ENCODE peak calls at places on chromosomes 12 and 14, in seven cellular contexts. E, S, T, I, Q, J and V are unnamed samples.

GRCh38 chr14:30427401-30427800 is 131.6 kb upstream of the G2E3 start:
- DNase-seq in Q (no peak), T (no peak), J (no peak), E (no peak), S (no peak), I (no peak), V (no peak)

GRCh38 chr12:53101266-53101665 is 2.0 kb upstream of the SOAT2 start:
- DNase-seq in E (no peak), I (no peak), Q (no peak), S (no peak), J (no peak), T (no peak), V (no peak)

GRCh38 chr14:62745496-62745895 is 299.8 kb downstream of the KCNH5 start:
- DNase-seq in E (no peak), S (no peak), I (no peak), Q (peak), J (no peak), T (no peak), V (no peak)

GRCh38 chr14:50047274-50047676 is 69.1 kb downstream of the VCPKMT start:
- DNase-seq in J (peak), Q (no peak), I (peak), T (no peak), E (no peak), S (no peak), V (no peak)

GRCh38 chr14:71481215-71481614 is 451.0 kb upstream of the RGS6 start:
- DNase-seq in T (no peak), I (no peak), Q (no peak), E (no peak), J (no peak), S (no peak), V (no peak)

GRCh38 chr12:112130461-112130998 is 5.2 kb downstream of the TRAFD1 start:
- DNase-seq in J (no peak), S (no peak), E (no peak), T (no peak), Q (peak), I (no peak), V (no peak)

GRCh38 chr14:104187931-104188726 is 49.7 kb downstream of the KIF26A start:
- DNase-seq in T (no peak), I (peak), E (no peak), S (no peak), J (no peak), Q (no peak), V (no peak)

GRCh38 chr12:27163894-27164293 is 80.2 kb upstream of the STK38L start:
- DNase-seq in S (no peak), E (no peak), I (no peak), J (no peak), T (no peak), Q (no peak), V (no peak)

GRCh38 chr12:40917561-40917960 is 225.3 kb downstream of the CNTN1 start:
- DNase-seq in T (no peak), J (no peak), Q (no peak), I (no peak), S (no peak), E (no peak), V (no peak)

GRCh38 chr12:12704593-12705230 is 8.7 kb upstream of the GPR19 start:
- DNase-seq in E (peak), Q (peak), I (peak), T (peak), J (peak), S (peak), V (peak)

GRCh38 chr14:49951946-49952345 is 59.1 kb downstream of the ARF6 start:
- DNase-seq in J (no peak), E (no peak), I (peak), Q (no peak), S (no peak), T (no peak), V (no peak)

GRCh38 chr12:70402597-70402996 is 36.5 kb downstream of the KCNMB4 start:
- DNase-seq in E (no peak), T (no peak), J (no peak), S (no peak), I (no peak), Q (no peak), V (no peak)

GRCh38 chr14:34874386-34875030 is 652 bp downstream of the BAZ1A start:
- DNase-seq in E (peak), S (peak), Q (peak), T (peak), I (peak), J (peak), V (peak)

GRCh38 chr14:72401632-72402428 is 469.6 kb downstream of the RGS6 start:
- DNase-seq in E (no peak), I (no peak), S (no peak), J (no peak), Q (no peak), T (no peak), V (no peak)

GRCh38 chr14:77979171-77979570 is 179.3 kb downstream of the ADCK1 start:
- DNase-seq in Q (no peak), I (no peak), J (no peak), S (no peak), T (no peak), E (no peak), V (no peak)

GRCh38 chr12:109544955-109545531 is 28.3 kb downstream of the MMAB start:
- DNase-seq in I (no peak), J (no peak), T (no peak), E (no peak), Q (peak), S (no peak), V (peak)

GRCh38 chr14:95523818-95524448 is 7.5 kb upstream of the SYNE3 start:
- DNase-seq in T (no peak), S (no peak), I (peak), E (no peak), J (peak), Q (peak), V (no peak)

GRCh38 chr14:40280652-40281051 is 848.4 kb upstream of the FBXO33 start:
- DNase-seq in E (no peak), I (no peak), S (no peak), Q (no peak), T (no peak), J (no peak), V (no peak)

GRCh38 chr14:57732886-57733285 is 133.0 kb downstream of the SLC35F4 start:
- DNase-seq in S (no peak), E (no peak), T (no peak), Q (no peak), I (peak), J (no peak), V (no peak)

GRCh38 chr12:76340680-76341435 is 7.4 kb downstream of the BBS10 start:
- DNase-seq in E (no peak), T (no peak), J (no peak), S (no peak), I (no peak), Q (peak), V (no peak)

GRCh38 chr14:99418217-99418616 is 62.4 kb downstream of the SETD3 start:
- DNase-seq in I (no peak), Q (no peak), S (no peak), J (no peak), E (no peak), T (no peak), V (no peak)

GRCh38 chr12:71958056-71958455 is 19.4 kb downstream of the TPH2 start:
- DNase-seq in T (no peak), E (no peak), J (no peak), I (no peak), S (no peak), Q (peak), V (no peak)

GRCh38 chr14:84254205-84254788 is 1275.6 kb upstream of the FLRT2 start:
- DNase-seq in T (no peak), S (no peak), I (no peak), J (no peak), E (no peak), Q (no peak), V (no peak)

GRCh38 chr14:21965042-21965441 is 291.4 kb upstream of the OR4E1 start:
- DNase-seq in T (no peak), Q (no peak), E (no peak), I (no peak), S (no peak), J (no peak), V (no peak)

GRCh38 chr12:2697057-2697456 is 97.7 kb upstream of the FKBP4 start:
- DNase-seq in S (no peak), E (no peak), J (no peak), I (no peak), T (no peak), Q (no peak), V (no peak)

GRCh38 chr12:24778486-24779304 is 170.2 kb downstream of the BCAT1 start:
- DNase-seq in E (no peak), Q (peak), S (no peak), J (no peak), I (no peak), T (peak), V (no peak)

GRCh38 chr14:39641224-39641623 is 209.0 kb upstream of the FBXO33 start:
- DNase-seq in T (no peak), I (no peak), J (no peak), Q (no peak), S (no peak), E (no peak), V (no peak)

GRCh38 chr14:20799955-20800544 is 2.6 kb downstream of the RNASE1 start:
- DNase-seq in T (no peak), E (peak), Q (no peak), J (peak), I (peak), S (no peak), V (no peak)

GRCh38 chr12:79451988-79452387 is 238.8 kb downstream of the PAWR start:
- DNase-seq in S (peak), E (peak), J (peak), I (peak), Q (peak), T (no peak), V (peak)

GRCh38 chr12:13428538-13429265 is 232.2 kb downstream of the EMP1 start:
- DNase-seq in S (peak), J (no peak), T (no peak), E (no peak), I (no peak), Q (no peak), V (no peak)

GRCh38 chr14:72792051-72792788 is 101.7 kb downstream of the DPF3 start:
- DNase-seq in T (no peak), E (no peak), S (peak), Q (no peak), J (peak), I (no peak), V (no peak)

GRCh38 chr14:102279688-102280348 is 25.1 kb downstream of the MOK start:
- DNase-seq in S (no peak), E (no peak), I (no peak), J (peak), Q (peak), T (peak), V (peak)

GRCh38 chr12:112900298-112901145 is 6.2 kb upstream of the OAS1 start:
- DNase-seq in S (no peak), T (peak), Q (peak), E (peak), J (peak), I (peak), V (peak)

GRCh38 chr14:52271538-52271937 is 4.0 kb downstream of the PTGDR start:
- DNase-seq in T (no peak), E (no peak), J (no peak), Q (no peak), S (no peak), I (no peak), V (no peak)

GRCh38 chr12:79644274-79645234 is 46.2 kb downstream of the PAWR start:
- DNase-seq in I (no peak), Q (no peak), J (no peak), E (no peak), S (no peak), T (no peak), V (no peak)

GRCh38 chr12:6167327-6168280 is 32.6 kb upstream of the CD9 start:
- DNase-seq in T (peak), I (peak), J (peak), E (peak), Q (peak), S (peak), V (peak)
- TF ChIP-seq POLR2A in T (no peak), I (no peak), J (peak), E (no peak), Q (peak), S (no peak), V (no peak)

GRCh38 chr12:49842519-49843352 is at the start of gene BCDIN3D:
- DNase-seq in I (peak), S (peak), T (peak), Q (peak), J (peak), E (peak), V (peak)
- TF ChIP-seq POLR2A in I (no peak), S (peak), T (peak), Q (peak), J (peak), E (no peak), V (peak)

GRCh38 chr12:6268484-6269157 is 41.9 kb upstream of the PLEKHG6 start:
- DNase-seq in S (no peak), I (no peak), E (no peak), J (peak), T (no peak), Q (no peak), V (no peak)

GRCh38 chr12:6267007-6267721 is 43.3 kb upstream of the PLEKHG6 start:
- DNase-seq in S (no peak), E (no peak), J (no peak), T (no peak), Q (peak), I (no peak), V (no peak)

GRCh38 chr12:6271281-6271680 is 39.2 kb upstream of the PLEKHG6 start:
- DNase-seq in T (no peak), J (no peak), I (no peak), S (no peak), Q (no peak), E (no peak), V (no peak)

GRCh38 chr12:6272300-6273208 is 37.9 kb upstream of the PLEKHG6 start:
- DNase-seq in E (peak), I (peak), J (no peak), S (no peak), T (no peak), Q (no peak), V (no peak)

GRCh38 chr12:6269986-6270385 is 40.5 kb upstream of the PLEKHG6 start:
- DNase-seq in E (no peak), T (no peak), Q (no peak), I (no peak), S (no peak), J (no peak), V (no peak)
- TF ChIP-seq POLR2A in E (no peak), T (no peak), Q (no peak), I (no peak), S (no peak), J (no peak), V (no peak)

GRCh38 chr12:17381211-17381610 is 708.8 kb downstream of the RERGL start:
- DNase-seq in I (no peak), J (no peak), S (no peak), T (peak), Q (no peak), E (no peak), V (no peak)
- TF ChIP-seq POLR2A in I (no peak), J (no peak), S (no peak), T (no peak), Q (no peak), E (no peak), V (no peak)

GRCh38 chr12:132083731-132084641 is 60.1 kb downstream of the DDX51 start:
- DNase-seq in Q (peak), S (peak), E (peak), I (peak), T (peak), J (peak), V (peak)
- TF ChIP-seq POLR2A in Q (peak), S (peak), E (no peak), I (no peak), T (peak), J (peak), V (peak)

GRCh38 chr12:132597333-132598283 is 12.8 kb downstream of the LRCOL1 start:
- DNase-seq in J (no peak), Q (peak), S (peak), T (no peak), E (no peak), I (no peak), V (no peak)

GRCh38 chr12:132603240-132604107 is 6.9 kb downstream of the LRCOL1 start:
- DNase-seq in I (no peak), S (no peak), J (no peak), Q (no peak), E (no peak), T (no peak), V (no peak)

GRCh38 chr12:132601171-132601883 is 9.1 kb downstream of the LRCOL1 start:
- DNase-seq in S (no peak), J (no peak), Q (no peak), T (no peak), E (no peak), I (no peak), V (no peak)

GRCh38 chr12:132602578-132603239 is 7.7 kb downstream of the LRCOL1 start:
- DNase-seq in Q (no peak), S (no peak), I (no peak), J (no peak), T (no peak), E (no peak), V (no peak)

DNA sequence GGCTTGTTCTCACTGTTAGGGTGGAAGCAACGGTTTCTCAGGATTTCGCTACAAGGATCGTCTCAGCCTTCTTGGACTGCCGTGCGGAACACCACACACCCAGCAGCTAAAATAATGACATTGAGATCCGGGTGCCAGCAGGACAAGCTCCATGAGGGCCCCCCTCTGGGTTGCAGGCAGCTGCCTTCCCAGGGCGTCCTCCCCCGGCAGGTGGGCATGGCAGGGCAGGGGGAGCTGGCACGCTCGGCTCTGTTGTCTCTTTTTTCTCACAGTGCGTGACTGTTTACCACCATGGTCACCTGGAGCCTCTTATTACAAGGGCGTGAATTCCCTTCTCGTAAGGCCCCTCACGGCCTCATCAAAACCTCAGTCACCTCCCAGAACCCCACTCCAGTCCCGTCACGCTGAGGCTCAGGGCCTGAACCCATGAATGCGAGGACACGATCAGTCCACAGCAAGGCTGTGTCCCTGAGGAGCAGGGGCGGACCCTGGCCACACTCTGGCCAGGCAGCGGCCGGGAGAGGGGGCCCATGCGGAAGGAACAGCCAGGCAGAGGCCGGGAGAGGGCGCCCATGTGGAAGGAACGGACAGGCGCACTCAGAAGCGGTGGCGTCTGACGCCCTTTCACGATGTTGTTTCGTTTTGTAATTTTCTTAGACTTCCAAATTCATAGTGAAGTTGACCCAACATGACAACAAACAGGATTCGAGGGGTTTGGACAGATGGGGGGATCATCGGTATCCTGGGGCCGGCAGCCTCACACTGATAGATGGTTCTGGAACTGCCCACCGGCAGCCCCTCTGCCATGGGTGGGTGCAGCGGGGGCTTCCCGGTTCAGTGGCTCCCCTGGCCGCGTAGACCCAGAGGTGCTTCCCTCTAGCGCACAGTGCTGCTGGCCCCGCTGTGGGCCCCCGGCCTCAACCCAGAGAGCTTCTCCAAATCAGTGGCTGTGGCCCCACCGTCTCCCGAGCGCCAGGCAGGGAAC is 10.0 kb downstream of the LRCOL1 start:
- DNase-seq in Q (peak), I (peak), J (peak), E (peak), S (peak), T (peak), V (peak)
- TF ChIP-seq POLR2A in Q (no peak), I (no peak), J (no peak), E (no peak), S (peak), T (no peak), V (no peak)

GRCh38 chr12:123829561-123829960 is 67.5 kb downstream of the DNAH10 start:
- DNase-seq in J (no peak), Q (peak), T (no peak), I (no peak), E (no peak), S (no peak), V (no peak)
- TF ChIP-seq POLR2A in J (no peak), Q (no peak), T (no peak), I (no peak), E (no peak), S (no peak), V (no peak)

GRCh38 chr12:124470139-124470538 is 97.3 kb downstream of the NCOR2 start:
- DNase-seq in J (no peak), Q (no peak), S (no peak), E (no peak), I (no peak), T (no peak), V (no peak)

GRCh38 chr12:124474709-124475108 is 92.7 kb downstream of the NCOR2 start:
- DNase-seq in I (no peak), J (no peak), T (no peak), S (no peak), Q (no peak), E (no peak), V (no peak)

GRCh38 chr12:124470806-124471205 is 96.6 kb downstream of the NCOR2 start:
- DNase-seq in J (no peak), E (no peak), Q (no peak), S (no peak), I (no peak), T (no peak), V (no peak)

GRCh38 chr12:124471828-124472227 is 95.6 kb downstream of the NCOR2 start:
- DNase-seq in I (no peak), Q (no peak), T (no peak), S (no peak), J (no peak), E (no peak), V (no peak)

DNA sequence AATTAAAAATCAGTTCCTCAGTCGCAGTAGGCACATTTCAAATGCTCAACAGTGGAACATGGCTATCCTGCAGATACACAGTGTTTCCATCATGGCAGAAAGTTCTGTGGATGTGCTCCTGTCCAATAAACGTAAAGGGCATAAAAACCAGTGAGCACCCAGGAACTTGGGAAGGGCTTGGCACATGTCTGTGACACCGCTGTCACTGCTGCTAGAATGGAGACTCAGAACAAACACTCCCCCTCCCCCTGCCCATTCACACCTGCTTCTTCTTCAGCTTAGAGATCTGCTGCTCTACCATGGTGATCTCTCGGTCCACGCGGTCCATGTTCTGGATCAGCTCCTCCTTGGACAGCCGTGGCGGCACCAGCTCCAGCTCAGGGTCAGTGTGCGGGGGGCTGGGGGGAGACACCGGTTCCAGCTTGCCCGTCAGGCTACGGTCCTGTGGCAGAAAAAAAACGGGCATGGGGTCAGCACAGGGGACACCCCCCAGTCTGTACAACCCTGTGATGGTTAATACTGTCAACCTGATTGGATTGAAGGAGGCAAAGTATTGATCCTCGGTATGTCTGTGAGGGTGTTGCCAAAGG is 94.6 kb downstream of the NCOR2 start:
- DNase-seq in I (no peak), T (no peak), Q (no peak), S (no peak), J (no peak), E (no peak), V (no peak)
- TF ChIP-seq POLR2A in I (no peak), T (no peak), Q (no peak), S (no peak), J (no peak), E (no peak), V (no peak)